ENCODE peak calls at places on chromosomes 1 and 21, in six cellular contexts. G is tibial nerve; W is right lobe of liver; B is CD8-positive, alpha-beta memory T cell; O is ovary; S is transverse colon. D is an unnamed sample.

GRCh38 chr1:77888429-77889239 is at the start of gene NEXN:
- DNase-seq in W (peak; percentile 63), S (peak; percentile 58), G (peak; percentile 50), B (no peak), O (peak; percentile 78), D (peak; percentile 33)

GRCh38 chr21:34037446-34037845 is 35.9 kb upstream of the MRPS6 start:
- DNase-seq in G (no peak), W (no peak), B (no peak), S (no peak), O (no peak), D (no peak)

GRCh38 chr1:239434181-239434580 is 47.8 kb downstream of the CHRM3 start:
- DNase-seq in B (no peak), S (no peak), W (no peak), O (no peak), G (no peak), D (no peak)

GRCh38 chr1:224168859-224169380 is 14.1 kb upstream of the DEGS1 start:
- DNase-seq in S (no peak), O (no peak), G (no peak), W (no peak), B (peak; percentile 38), D (no peak)

GRCh38 chr1:168864266-168864665 is 135.3 kb upstream of the DPT start:
- DNase-seq in B (no peak), W (no peak), G (no peak), O (no peak), S (no peak), D (no peak)

GRCh38 chr1:42221952-42222606 is 57.5 kb upstream of the GUCA2A start:
- DNase-seq in W (no peak), S (no peak), B (no peak), G (no peak), O (no peak), D (no peak)

GRCh38 chr1:50620680-50621329 is 197.6 kb upstream of the DMRTA2 start:
- DNase-seq in O (no peak), S (peak; percentile 60), W (no peak), B (no peak), G (no peak), D (peak; percentile 37)

GRCh38 chr1:202659541-202659940 is 50.7 kb downstream of the SYT2 start:
- DNase-seq in G (no peak), B (no peak), W (no peak), S (no peak), O (no peak), D (no peak)

GRCh38 chr1:119373465-119373864 is 4.9 kb downstream of the HAO2 start:
- DNase-seq in B (no peak), O (no peak), G (no peak), W (no peak), S (no peak), D (no peak)

GRCh38 chr1:247209306-247209900 is 37.6 kb upstream of the ZNF124 start:
- DNase-seq in O (no peak), W (no peak), G (no peak), B (no peak), S (no peak), D (no peak)

GRCh38 chr1:25476186-25477097 is 45.7 kb downstream of the MACO1 start:
- DNase-seq in S (no peak), O (no peak), B (no peak), G (no peak), W (no peak), D (no peak)

GRCh38 chr1:65147424-65148177 is 402 bp upstream of the AK4 start:
- DNase-seq in W (peak; percentile 89), G (no peak), B (peak; percentile 19), O (peak; percentile 50), S (peak; percentile 62), D (no peak)

GRCh38 chr1:9422321-9422720 is 116.9 kb upstream of the SLC25A33 start:
- DNase-seq in S (no peak), G (no peak), B (no peak), O (no peak), W (no peak), D (no peak)

GRCh38 chr1:9425859-9426258 is 113.4 kb upstream of the SLC25A33 start:
- DNase-seq in O (no peak), W (no peak), B (peak; percentile 12), G (no peak), S (no peak), D (no peak)

GRCh38 chr1:9422921-9423505 is 116.3 kb upstream of the SLC25A33 start:
- DNase-seq in B (no peak), O (no peak), S (no peak), W (no peak), G (no peak), D (no peak)

GRCh38 chr1:9426291-9426711 is 113.0 kb upstream of the SLC25A33 start:
- DNase-seq in B (peak; percentile 85), W (no peak), S (peak; percentile 75), G (no peak), O (no peak), D (no peak)

DNA sequence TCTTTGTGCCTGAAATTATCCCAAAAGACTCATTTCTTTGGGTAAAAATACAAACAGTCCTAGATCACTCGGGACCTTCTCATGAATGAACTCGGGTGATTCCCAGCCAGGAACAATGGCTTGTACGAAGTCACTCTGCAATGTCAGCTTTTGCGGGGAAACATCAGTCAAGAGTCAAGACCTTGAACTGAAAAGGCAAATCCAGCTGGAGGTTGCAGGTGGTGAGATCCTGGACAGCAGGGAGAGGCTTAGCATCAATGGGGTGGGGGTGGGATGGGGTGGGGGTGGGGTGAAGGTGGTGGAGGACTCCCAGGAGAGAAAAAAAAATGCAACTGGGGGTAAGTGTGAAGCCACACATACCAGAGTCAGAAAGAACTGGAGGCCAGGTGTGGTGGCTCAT is 115.0 kb upstream of the SLC25A33 start:
- DNase-seq in G (no peak), O (no peak), B (no peak), W (no peak), S (no peak), D (no peak)
- H3K4me1 ChIP-seq in G (no peaks in the 10 kb centered on the region), O (no peaks in the 10 kb centered on the region), B (peaks cover 52% of the 10 kb centered on the region), W (no peaks in the 10 kb centered on the region), S (peaks cover 7% of the 10 kb centered on the region), D (no peaks in the 10 kb centered on the region)

GRCh38 chr1:48492392-48492791 is 20.4 kb upstream of the SPATA6 start:
- DNase-seq in O (no peak), G (no peak), S (peak; percentile 73), W (no peak), B (no peak), D (no peak)
- H3K4me3 ChIP-seq in O (no peak overlapping the region), G (no peak overlapping the region), S (no peak overlapping the region), W (no peak overlapping the region), B (no peak overlapping the region), D (no peak overlapping the region)

GRCh38 chr1:10544239-10544638 is 69.5 kb downstream of the PEX14 start:
- DNase-seq in O (no peak), B (peak; percentile 49), G (no peak), W (no peak), S (no peak), D (no peak)
- H3K27me3 ChIP-seq in O (no peaks in the 10 kb centered on the region), B (no peaks in the 10 kb centered on the region), G (no peaks in the 10 kb centered on the region), W (no peaks in the 10 kb centered on the region), S (no peaks in the 10 kb centered on the region), D (no peaks in the 10 kb centered on the region)

GRCh38 chr1:183191833-183192232 is 5.8 kb downstream of the LAMC2 start:
- DNase-seq in B (no peak), W (no peak), G (no peak), O (no peak), S (no peak), D (no peak)
- H3K4me1 ChIP-seq in B (peaks cover 16% of the 10 kb centered on the region), W (no peaks in the 10 kb centered on the region), G (no peaks in the 10 kb centered on the region), O (no peaks in the 10 kb centered on the region), S (peaks cover 12% of the 10 kb centered on the region), D (peaks cover 4% of the 10 kb centered on the region)

GRCh38 chr1:212752256-212752933 is 39.2 kb downstream of the NSL1 start:
- DNase-seq in S (no peak), B (no peak), O (no peak), G (no peak), W (no peak), D (no peak)

GRCh38 chr1:212753766-212754165 is 37.8 kb downstream of the NSL1 start:
- DNase-seq in S (no peak), O (no peak), B (no peak), W (no peak), G (no peak), D (no peak)

GRCh38 chr1:212752934-212753497 is 38.6 kb downstream of the NSL1 start:
- DNase-seq in G (no peak), W (no peak), S (no peak), O (no peak), B (no peak), D (no peak)

GRCh38 chr1:212754715-212755114 is 36.9 kb downstream of the NSL1 start:
- DNase-seq in G (no peak), O (no peak), S (no peak), W (no peak), B (no peak), D (no peak)

GRCh38 chr1:212754193-212754592 is 37.4 kb downstream of the NSL1 start:
- DNase-seq in O (no peak), S (no peak), G (no peak), W (no peak), B (no peak), D (no peak)
- H3K4me3 ChIP-seq in O (no peak overlapping the region), S (no peak overlapping the region), G (no peak overlapping the region), W (no peak overlapping the region), B (no peak overlapping the region), D (no peak overlapping the region)

D was measured in iPS DF 6.9.